ENCODE peak calls at places on chromosomes 3 and 15, in seven cellular contexts. A is IMR-90, U is mesendoderm, Z is neuronal stem cell, G is H9, Q is H1, E is trophoblast cell. B is an unnamed sample.

GRCh38 chr3:32018723-32019564 is 37.4 kb downstream of the ZNF860 start:
- DNase-seq in A (peak; percentile 57), E (peak; percentile 63), Z (peak; percentile 24), G (no peak), U (peak; percentile 61), Q (no peak), B (peak; percentile 65)

GRCh38 chr3:17749705-17750293 is 7.4 kb upstream of the TBC1D5 start:
- DNase-seq in G (no peak), Q (no peak), E (no peak), Z (no peak), U (no peak), A (no peak), B (no peak)

GRCh38 chr3:14312375-14312774 is 90.0 kb upstream of the SLC6A6 start:
- DNase-seq in A (no peak), G (no peak), E (no peak), U (no peak), Q (no peak), Z (no peak), B (no peak)

GRCh38 chr3:107674371-107674770 is 151.6 kb downstream of the BBX start:
- DNase-seq in E (no peak), Z (no peak), Q (no peak), U (no peak), G (no peak), A (peak; percentile 47), B (no peak)

GRCh38 chr3:26964836-26965235 is 342.3 kb downstream of the LRRC3B start:
- DNase-seq in U (no peak), E (no peak), Q (no peak), Z (no peak), G (no peak), A (no peak), B (no peak)

GRCh38 chr3:190378240-190378891 is 9.6 kb upstream of the CLDN16 start:
- DNase-seq in Q (no peak), U (no peak), A (peak; percentile 79), E (no peak), Z (no peak), G (no peak), B (peak; percentile 28)

GRCh38 chr15:34799149-34799824 is 3.9 kb upstream of the ACTC1 start:
- DNase-seq in U (peak; percentile 92), A (no peak), G (peak; percentile 33), Z (no peak), E (no peak), Q (peak; percentile 55), B (peak; percentile 40)

GRCh38 chr3:59027607-59028006 is 22.2 kb downstream of the CFAP20DC start:
- DNase-seq in U (no peak), E (no peak), Z (no peak), G (no peak), A (no peak), Q (no peak), B (no peak)

GRCh38 chr3:172135766-172136729 is 96.7 kb downstream of the FNDC3B start:
- DNase-seq in Q (no peak), E (peak; percentile 63), G (peak; percentile 63), Z (no peak), A (peak; percentile 90), U (peak; percentile 50), B (peak; percentile 95)

GRCh38 chr3:71268462-71268999 is 315.0 kb downstream of the FOXP1 start:
- DNase-seq in A (no peak), E (no peak), Q (no peak), G (no peak), U (no peak), Z (no peak), B (no peak)

GRCh38 chr3:194368918-194369317 is 625 bp downstream of the LRRC15 start:
- DNase-seq in Q (no peak), E (no peak), A (no peak), Z (no peak), U (no peak), G (no peak), B (no peak)

GRCh38 chr15:59611277-59612260 is at the start of gene GCNT3:
- DNase-seq in E (no peak), Z (no peak), A (peak; percentile 12), U (peak; percentile 39), Q (no peak), G (no peak), B (peak; percentile 18)

GRCh38 chr3:69390771-69391170 is 4.9 kb upstream of the FRMD4B start:
- DNase-seq in G (no peak), Q (no peak), Z (no peak), E (no peak), A (no peak), U (no peak), B (no peak)

GRCh38 chr15:90013503-90013937 is 12.4 kb downstream of the ZNF710 start:
- DNase-seq in E (no peak), G (no peak), Q (no peak), A (no peak), U (no peak), Z (no peak), B (no peak)

GRCh38 chr3:56119575-56120349 is 348.5 kb downstream of the ERC2 start:
- DNase-seq in Q (no peak), E (no peak), U (no peak), A (peak; percentile 18), G (no peak), Z (no peak), B (peak; percentile 43)

GRCh38 chr3:7503431-7503830 is 642.5 kb downstream of the GRM7 start:
- DNase-seq in A (no peak), E (no peak), Z (no peak), Q (no peak), U (no peak), G (no peak), B (no peak)

GRCh38 chr15:98888839-98889479 is 118.6 kb downstream of the PGPEP1L start:
- DNase-seq in Z (no peak), Q (no peak), U (no peak), A (peak; percentile 86), E (no peak), G (no peak), B (peak; percentile 80)

GRCh38 chr15:98025237-98025636 is 64.7 kb downstream of the ARRDC4 start:
- DNase-seq in G (no peak), A (peak; percentile 0), Z (no peak), E (peak; percentile 10), U (peak; percentile 23), Q (no peak), B (no peak)

GRCh38 chr15:62326460-62327011 is 161.5 kb upstream of the C2CD4B start:
- DNase-seq in Z (no peak), G (no peak), U (no peak), E (peak; percentile 69), A (no peak), Q (no peak), B (no peak)

DNA sequence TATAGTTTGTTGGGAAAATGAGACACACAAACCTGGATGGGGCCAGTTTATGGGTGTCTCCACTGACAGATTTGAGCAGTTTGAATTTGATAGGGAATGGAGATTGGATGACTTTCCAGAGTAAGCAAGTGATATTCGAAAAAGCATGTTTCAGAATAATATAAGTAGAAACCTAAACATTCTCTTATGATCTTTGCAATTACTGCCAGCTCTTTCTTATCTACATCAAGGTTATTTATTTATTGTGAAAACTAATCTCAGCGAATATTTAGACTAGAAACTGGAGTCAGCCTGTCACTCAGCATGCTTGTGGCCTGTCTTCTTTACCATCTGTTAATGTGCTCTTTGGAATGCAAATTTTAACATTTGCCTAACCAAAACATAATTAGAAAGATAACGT is 57.8 kb upstream of the SPPL2A start:
- DNase-seq in U (no peak), Z (no peak), E (no peak), G (no peak), A (no peak), Q (no peak), B (no peak)
- H2BK5ac ChIP-seq in U (no peak overlapping the region), Z (no peak overlapping the region), E (no peak overlapping the region), G (no peak overlapping the region), A (no peak overlapping the region), Q (no peak overlapping the region), B (no peak overlapping the region)

GRCh38 chr3:143413372-143413771 is 293.8 kb downstream of the CHST2 start:
- DNase-seq in G (no peak), E (no peak), A (no peak), Z (no peak), U (no peak), Q (no peak), B (no peak)

GRCh38 chr3:143416229-143416628 is 296.7 kb downstream of the CHST2 start:
- DNase-seq in E (no peak), Z (no peak), G (no peak), U (no peak), A (no peak), Q (no peak), B (no peak)

GRCh38 chr3:143408771-143409170 is 289.2 kb downstream of the CHST2 start:
- DNase-seq in E (no peak), U (no peak), Z (no peak), A (no peak), G (no peak), Q (no peak), B (no peak)

GRCh38 chr3:143414571-143415253 is 295.1 kb downstream of the CHST2 start:
- DNase-seq in U (no peak), Z (no peak), Q (no peak), G (no peak), A (no peak), E (no peak), B (no peak)

GRCh38 chr3:143412084-143412483 is 292.5 kb downstream of the CHST2 start:
- DNase-seq in U (no peak), A (no peak), Z (no peak), Q (no peak), E (no peak), G (no peak), B (no peak)
- H4K8ac ChIP-seq in U (no peak overlapping the region), A (no peak overlapping the region), Z (no peak overlapping the region), Q (peak overlapping the region; percentile 68), E (no peak overlapping the region), G (no peak overlapping the region), B (no peak overlapping the region)

DNA sequence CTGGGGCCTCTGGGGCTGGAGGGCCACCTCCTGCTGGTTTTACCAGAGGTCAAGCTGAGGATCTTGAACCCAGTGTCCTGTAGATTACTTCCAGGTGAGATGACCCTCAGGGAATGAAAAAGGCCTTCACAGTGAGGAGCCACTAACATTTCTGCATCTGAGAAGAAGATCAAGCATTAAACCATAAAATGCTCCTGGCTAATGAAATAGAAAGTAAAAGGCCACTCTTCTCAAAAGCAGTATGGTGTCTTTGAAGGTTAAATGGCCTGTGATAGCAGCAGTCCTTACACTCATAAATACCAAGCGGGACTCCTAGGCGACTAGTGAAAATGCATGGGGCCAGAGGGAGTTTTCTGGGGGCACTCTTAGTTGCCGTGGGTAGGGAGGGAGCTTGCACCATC is 47.0 kb upstream of the RGMA start:
- DNase-seq in G (no peak), Z (no peak), A (no peak), Q (no peak), U (no peak), E (no peak), B (no peak)
- H2BK5ac ChIP-seq in G (no peak overlapping the region), Z (no peak overlapping the region), A (no peak overlapping the region), Q (no peak overlapping the region), U (no peak overlapping the region), E (no peak overlapping the region), B (no peak overlapping the region)

GRCh38 chr15:69593488-69593887 is 140.9 kb downstream of the RPLP1 start:
- DNase-seq in Z (no peak), G (no peak), E (no peak), Q (no peak), U (no peak), A (no peak), B (no peak)

GRCh38 chr15:69593981-69594966 is 141.7 kb downstream of the RPLP1 start:
- DNase-seq in Q (no peak), E (no peak), U (no peak), Z (no peak), A (peak; percentile 38), G (peak; percentile 26), B (no peak)

GRCh38 chr15:69597061-69597592 is 144.5 kb downstream of the RPLP1 start:
- DNase-seq in Q (no peak), Z (no peak), U (no peak), A (no peak), E (no peak), G (no peak), B (no peak)

GRCh38 chr15:69592954-69593353 is 140.3 kb downstream of the RPLP1 start:
- DNase-seq in A (no peak), Z (no peak), G (no peak), E (no peak), U (peak; percentile 41), Q (no peak), B (no peak)

GRCh38 chr15:69595009-69595825 is 142.6 kb downstream of the RPLP1 start:
- DNase-seq in G (peak; percentile 25), E (peak; percentile 69), A (no peak), Z (no peak), U (no peak), Q (no peak), B (peak; percentile 5)
- H4K8ac ChIP-seq in G (no peak overlapping the region), E (no peak overlapping the region), A (no peak overlapping the region), Z (no peak overlapping the region), U (no peak overlapping the region), Q (peak overlapping the region; percentile 18), B (no peak overlapping the region)